ENCODE peak calls at places on chromosomes 16 and 17, in ten cellular contexts. T is mucosa of descending colon; M is IMR-90; W is left lung; H is GM23338; R is lower lobe of right lung; Y is heart right ventricle; E is K562; P is naive thymus-derived CD4-positive, alpha-beta T cell; S is lung. N is an unnamed sample. For H3K36me3, the result is how much of the 10 kb centered on the place peaks cover.

GRCh38 chr17:14201595-14201994 is 35.1 kb downstream of the CDRT15 start:
- ATAC-seq in M (no peak), W (no peak), H (no peak), S (no peak), P (peak), Y (no peak), T (peak), E (no peak), R (no peak), N (no peak)

GRCh38 chr17:77140878-77141767 is at the start of gene SEC14L1:
- ATAC-seq in E (peak), W (no peak), T (no peak), S (no peak), P (no peak), Y (no peak), H (peak), M (peak), R (peak), N (no peak)

GRCh38 chr16:72050769-72051464 is 3.4 kb upstream of the HP start:
- ATAC-seq in M (no peak), R (peak), E (no peak), P (no peak), W (peak), T (no peak), Y (no peak), S (peak), H (no peak), N (peak)

GRCh38 chr17:49035470-49036269 is 38.5 kb downstream of the IGF2BP1 start:
- ATAC-seq in H (peak), Y (peak), R (peak), W (peak), S (peak), T (peak), M (peak), P (peak), E (peak), N (peak)

GRCh38 chr17:63985387-63986140 is 12.6 kb upstream of the PRR29 start:
- ATAC-seq in Y (no peak), S (no peak), W (no peak), H (peak), M (no peak), P (peak), E (peak), T (no peak), R (no peak), N (no peak)

GRCh38 chr17:17784599-17785264 is 52.1 kb downstream of the SREBF1 start:
- ATAC-seq in P (peak), S (no peak), E (peak), W (no peak), R (no peak), H (peak), Y (no peak), M (peak), T (no peak), N (no peak)

GRCh38 chr16:89815639-89816348 is 653 bp downstream of the FANCA start:
- ATAC-seq in M (peak), E (peak), W (no peak), Y (no peak), S (no peak), P (peak), T (peak), R (no peak), H (no peak), N (peak)

GRCh38 chr16:84584678-84585077 is 33.2 kb downstream of the COTL1 start:
- ATAC-seq in P (no peak), W (no peak), Y (no peak), E (no peak), H (no peak), S (no peak), R (no peak), M (no peak), T (no peak), N (no peak)

GRCh38 chr17:59361916-59362810 is 30.7 kb downstream of the YPEL2 start:
- ATAC-seq in Y (no peak), M (peak), R (no peak), T (peak), E (no peak), H (no peak), P (peak), S (no peak), W (no peak), N (no peak)

GRCh38 chr17:38421224-38421841 is 6.9 kb upstream of the ARHGAP23 start:
- ATAC-seq in T (no peak), H (peak), R (no peak), P (no peak), Y (no peak), M (peak), S (no peak), E (no peak), W (no peak), N (peak)

GRCh38 chr17:63641678-63642077 is 19.5 kb downstream of the MAP3K3 start:
- ATAC-seq in M (no peak), P (peak), H (no peak), R (peak), E (no peak), W (peak), S (peak), Y (peak), T (peak), N (peak)

GRCh38 chr17:58335779-58336455 is 7.3 kb upstream of the TSPOAP1 start:
- ATAC-seq in M (no peak), P (peak), T (peak), Y (no peak), S (no peak), H (no peak), W (no peak), E (peak), R (no peak), N (no peak)

GRCh38 chr17:62599964-62600657 is 27.4 kb upstream of the MRC2 start:
- ATAC-seq in R (peak), P (no peak), Y (no peak), T (no peak), H (no peak), E (no peak), W (peak), M (no peak), S (no peak), N (no peak)

GRCh38 chr16:82834156-82834758 is 207.5 kb downstream of the CDH13 start:
- ATAC-seq in P (no peak), H (peak), R (no peak), E (no peak), T (no peak), M (no peak), Y (no peak), S (no peak), W (no peak), N (no peak)

GRCh38 chr17:54883939-54884338 is 16.7 kb upstream of the TOM1L1 start:
- ATAC-seq in H (no peak), R (no peak), E (no peak), Y (no peak), W (no peak), P (no peak), T (no peak), M (no peak), S (no peak), N (no peak)

GRCh38 chr17:82492647-82493516 is 26.6 kb upstream of the FOXK2 start:
- ATAC-seq in H (no peak), R (no peak), P (no peak), S (no peak), Y (no peak), M (peak), W (no peak), E (no peak), T (no peak), N (no peak)

GRCh38 chr16:85090873-85091521 is 21.3 kb downstream of the CIBAR2 start:
- ATAC-seq in P (peak), E (no peak), S (no peak), R (no peak), T (peak), M (no peak), W (peak), Y (no peak), H (no peak), N (no peak)

GRCh38 chr16:85190572-85190971 is 78.3 kb upstream of the CIBAR2 start:
- ATAC-seq in H (peak), M (no peak), S (no peak), P (no peak), W (no peak), T (no peak), R (no peak), E (no peak), Y (no peak), N (no peak)

GRCh38 chr16:66372898-66373155 is 6.3 kb downstream of the CDH5 start:
- ATAC-seq in R (no peak), W (no peak), E (no peak), H (no peak), P (no peak), T (no peak), Y (no peak), M (no peak), S (no peak), N (no peak)

GRCh38 chr17:4771519-4772234 is at the start of gene TM4SF5:
- ATAC-seq in H (no peak), R (no peak), T (peak), S (no peak), Y (no peak), W (no peak), P (no peak), M (no peak), E (no peak), N (no peak)

GRCh38 chr17:27408891-27409290 is 47.4 kb upstream of the KSR1 start:
- ATAC-seq in W (peak), T (peak), Y (no peak), H (no peak), R (no peak), M (peak), E (no peak), P (no peak), S (no peak), N (no peak)

GRCh38 chr16:28218109-28218508 is 6.3 kb upstream of the XPO6 start:
- ATAC-seq in W (peak), Y (no peak), H (peak), S (peak), E (peak), R (peak), M (peak), P (peak), T (peak), N (no peak)

GRCh38 chr17:77375917-77376651 is 235.3 kb downstream of the SEC14L1 start:
- ATAC-seq in E (no peak), T (peak), H (no peak), R (no peak), S (no peak), Y (no peak), W (no peak), P (peak), M (peak), N (no peak)

GRCh38 chr17:11705111-11705510 is 106.8 kb downstream of the DNAH9 start:
- ATAC-seq in E (no peak), W (peak), H (no peak), S (no peak), T (peak), R (peak), Y (no peak), M (no peak), P (no peak), N (no peak)

GRCh38 chr17:77130521-77130920 is 10.2 kb upstream of the SEC14L1 start:
- ATAC-seq in H (no peak), S (no peak), Y (no peak), P (no peak), M (no peak), T (no peak), R (no peak), E (no peak), W (no peak), N (no peak)

DNA sequence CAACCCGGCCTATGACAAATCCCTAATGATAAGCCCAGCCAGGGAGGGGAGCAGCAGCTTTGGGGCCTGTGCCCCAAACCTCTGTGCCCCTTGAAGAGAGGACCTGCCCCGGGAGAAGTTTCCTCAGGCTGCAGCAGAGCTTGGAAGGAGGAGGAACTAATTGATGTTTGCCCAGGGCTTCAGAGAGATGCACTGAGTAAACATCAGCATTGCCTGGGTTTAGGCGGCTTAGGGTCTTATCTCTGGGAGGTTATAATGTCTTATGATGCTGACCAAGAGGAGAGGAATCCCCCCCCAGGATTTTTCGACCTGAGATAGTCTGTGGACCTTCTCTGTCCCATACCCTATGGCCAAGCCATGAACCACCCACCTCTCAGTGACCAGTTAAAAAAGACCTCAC is 148.7 kb upstream of the SDK2 start:
- ATAC-seq in M (no peak), T (no peak), E (no peak), S (no peak), P (no peak), H (no peak), R (no peak), W (no peak), Y (no peak), N (no peak)
- H3K4me3 ChIP-seq in M (no peak), T (no peak), E (no peak), S (no peak), P (no peak), H (no peak), R (no peak), W (no peak), Y (no peak), N (no peak)

GRCh38 chr16:27215660-27216059 is 12.3 kb downstream of the KDM8 start:
- ATAC-seq in S (no peak), M (no peak), Y (no peak), H (no peak), E (no peak), P (no peak), R (no peak), W (no peak), T (no peak), N (no peak)

GRCh38 chr16:27218756-27219155 is 15.4 kb downstream of the KDM8 start:
- ATAC-seq in M (no peak), T (no peak), P (no peak), R (no peak), S (no peak), E (no peak), Y (no peak), W (no peak), H (no peak), N (no peak)

GRCh38 chr16:27217256-27217655 is 13.9 kb downstream of the KDM8 start:
- ATAC-seq in M (peak), R (no peak), E (peak), S (no peak), W (no peak), Y (no peak), H (peak), T (no peak), P (no peak), N (peak)

GRCh38 chr16:27214084-27214961 is 11.0 kb downstream of the KDM8 start:
- ATAC-seq in P (no peak), W (no peak), H (no peak), Y (no peak), S (no peak), E (no peak), M (no peak), R (no peak), T (peak), N (no peak)

GRCh38 chr16:27216297-27216885 is 13.1 kb downstream of the KDM8 start:
- ATAC-seq in P (no peak), M (no peak), S (no peak), Y (no peak), E (no peak), W (no peak), R (no peak), T (no peak), H (no peak), N (no peak)
- H3K36me3 ChIP-seq in P (half or more), M (under half), S (under half), Y (under half), E (under half), W (under half), R (under half), T (under half), H (under half), N (half or more)

GRCh38 chr17:2484876-2485275 is 26.8 kb downstream of the METTL16 start:
- ATAC-seq in H (peak), T (no peak), P (no peak), W (peak), M (no peak), S (no peak), R (peak), E (peak), Y (peak), N (no peak)

GRCh38 chr17:2487306-2487705 is 24.4 kb downstream of the METTL16 start:
- ATAC-seq in W (no peak), M (no peak), R (no peak), P (no peak), H (no peak), Y (no peak), S (no peak), T (no peak), E (no peak), N (no peak)

GRCh38 chr17:2483084-2483483 is 28.6 kb downstream of the METTL16 start:
- ATAC-seq in W (no peak), H (no peak), E (no peak), P (no peak), T (no peak), Y (no peak), S (no peak), M (no peak), R (no peak), N (no peak)

GRCh38 chr17:2485970-2486369 is 25.7 kb downstream of the METTL16 start:
- ATAC-seq in W (peak), E (no peak), H (no peak), Y (peak), M (no peak), R (peak), S (no peak), P (no peak), T (no peak), N (no peak)

GRCh38 chr17:2485543-2485942 is 26.1 kb downstream of the METTL16 start:
- ATAC-seq in M (no peak), P (no peak), S (peak), H (no peak), E (no peak), T (no peak), R (peak), Y (no peak), W (peak), N (peak)
- H3K4me3 ChIP-seq in M (no peak), P (no peak), S (no peak), H (no peak), E (no peak), T (no peak), R (peak), Y (peak), W (peak), N (peak)

GRCh38 chr16:1324286-1324826 is 9.1 kb upstream of the BAIAP3 start:
- ATAC-seq in T (no peak), R (no peak), W (no peak), M (no peak), P (no peak), S (no peak), H (peak), Y (no peak), E (no peak), N (no peak)
- H3K36me3 ChIP-seq in T (under half), R (half or more), W (under half), M (half or more), P (half or more), S (half or more), H (under half), Y (under half), E (half or more), N (half or more)

GRCh38 chr16:78184554-78185183 is 85.2 kb downstream of the WWOX start:
- ATAC-seq in R (peak), H (no peak), W (no peak), T (peak), S (no peak), Y (no peak), M (peak), P (no peak), E (no peak), N (no peak)
- H3K4me3 ChIP-seq in R (no peak), H (no peak), W (no peak), T (no peak), S (no peak), Y (no peak), M (no peak), P (no peak), E (no peak), N (no peak)

DNA sequence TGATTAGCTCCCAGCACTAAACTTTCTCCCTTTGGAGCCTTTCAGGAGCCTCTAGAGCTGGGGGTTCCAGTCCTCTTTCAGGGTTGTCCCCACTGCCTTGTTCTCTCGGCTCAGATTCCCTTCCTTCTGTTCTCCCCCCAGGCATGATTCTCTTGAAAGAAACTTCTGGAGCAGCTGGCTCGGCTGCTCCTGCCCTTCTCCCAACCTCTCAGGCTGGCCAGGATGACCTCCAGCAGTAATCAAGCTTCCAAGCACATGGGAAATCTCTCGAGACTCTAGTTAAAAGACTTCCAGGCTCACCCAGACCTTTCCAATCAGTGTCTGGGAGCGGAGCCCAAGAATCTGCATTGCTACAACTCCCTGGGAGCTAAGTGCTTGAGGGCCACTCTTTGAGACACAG is 3.6 kb downstream of the SDK2 start:
- ATAC-seq in H (no peak), W (no peak), E (no peak), Y (no peak), S (no peak), R (no peak), M (no peak), P (no peak), T (no peak), N (no peak)
- H3K36me3 ChIP-seq in H (under half), W (under half), E (under half), Y (under half), S (under half), R (under half), M (under half), P (under half), T (under half), N (under half)

GRCh38 chr17:39705786-39706348 is 6.0 kb downstream of the ERBB2 start:
- ATAC-seq in P (no peak), S (peak), R (peak), H (peak), Y (peak), E (no peak), T (peak), M (no peak), W (peak), N (no peak)
- H3K4me3 ChIP-seq in P (no peak), S (no peak), R (peak), H (no peak), Y (no peak), E (no peak), T (no peak), M (no peak), W (no peak), N (no peak)

DNA sequence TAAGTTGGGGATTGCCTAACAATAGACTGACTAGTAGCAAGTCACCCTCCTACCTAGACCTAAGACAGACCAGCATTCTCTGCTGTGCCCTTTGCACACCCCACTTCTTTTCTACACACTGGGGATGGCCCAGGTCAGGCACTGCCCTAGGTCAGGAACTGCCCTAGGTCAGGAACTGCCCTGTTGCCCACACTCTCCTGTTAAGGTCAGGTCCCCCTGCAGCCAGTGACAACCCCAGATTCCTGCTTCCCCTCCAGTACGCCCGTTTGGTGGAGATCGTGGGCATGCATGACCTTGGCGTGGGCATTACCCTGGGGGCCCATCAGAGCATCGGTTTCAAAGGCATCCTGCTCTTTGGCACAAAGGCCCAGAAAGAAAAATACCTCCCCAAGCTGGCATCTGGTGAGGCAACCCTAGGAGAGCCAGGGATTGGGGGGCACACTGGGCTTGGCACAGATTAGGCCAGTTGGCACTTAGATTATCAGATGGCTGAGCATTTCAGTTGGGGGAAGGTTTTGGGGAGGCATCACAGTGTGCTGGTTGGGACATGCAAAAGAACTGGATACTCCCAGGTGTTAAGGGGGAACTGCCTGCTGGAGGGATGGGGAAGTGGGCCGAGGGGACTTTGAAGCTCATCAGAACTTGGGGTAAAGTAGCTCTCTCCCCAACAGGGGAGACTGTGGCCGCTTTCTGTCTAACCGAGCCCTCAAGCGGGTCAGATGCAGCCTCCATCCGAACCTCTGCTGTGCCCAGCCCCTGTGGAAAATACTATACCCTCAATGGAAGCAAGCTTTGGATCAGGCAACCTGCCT is 1.7 kb downstream of the ACADVL start:
- ATAC-seq in Y (no peak), E (no peak), M (no peak), P (no peak), T (no peak), H (no peak), S (no peak), W (no peak), R (no peak), N (no peak)
- H3K36me3 ChIP-seq in Y (under half), E (half or more), M (half or more), P (half or more), T (under half), H (under half), S (under half), W (under half), R (half or more), N (half or more)